ENCODE peak calls at places on chromosomes 13 and 19, in eight cellular contexts. M, X, H, A, V, N, R and J are unnamed samples.

GRCh38 chr13:99119686-99120085 is 81.0 kb upstream of the UBAC2 start:
- DNase-seq in N (no peak), A (no peak), H (no peak), X (no peak), V (peak; percentile 4), R (no peak), M (no peak), J (no peak)

GRCh38 chr13:33150146-33150545 is 133.9 kb downstream of the KL start:
- DNase-seq in A (no peak), M (no peak), R (peak; percentile 42), V (no peak), N (peak; percentile 53), H (no peak), X (no peak), J (no peak)

GRCh38 chr13:96112936-96113335 is 23.0 kb downstream of the HS6ST3 start:
- DNase-seq in N (no peak), V (no peak), R (no peak), H (no peak), X (no peak), A (no peak), M (no peak), J (no peak)

GRCh38 chr13:27622102-27622820 is 569 bp downstream of the POLR1D start:
- DNase-seq in H (no peak), N (peak; percentile 16), R (no peak), A (peak; percentile 86), M (no peak), V (no peak), X (no peak), J (no peak)

GRCh38 chr13:46341112-46341711 is 45.8 kb downstream of the RUBCNL start:
- DNase-seq in V (no peak), X (no peak), N (peak; percentile 81), M (no peak), A (no peak), H (no peak), R (peak; percentile 80), J (no peak)

GRCh38 chr19:41543582-41543981 is 32.4 kb upstream of the CEACAM21 start:
- DNase-seq in V (no peak), X (no peak), A (no peak), R (no peak), H (no peak), N (no peak), M (no peak), J (no peak)

GRCh38 chr19:11014403-11014911 is 53.6 kb downstream of the SMARCA4 start:
- DNase-seq in A (no peak), V (no peak), X (no peak), M (no peak), N (no peak), R (no peak), H (no peak), J (no peak)

GRCh38 chr13:98322091-98322718 is 145.1 kb upstream of the RNF113B start:
- DNase-seq in M (no peak), X (no peak), A (no peak), R (no peak), N (no peak), H (no peak), V (no peak), J (no peak)

GRCh38 chr19:18366027-18366435 is 19.9 kb upstream of the GDF15 start:
- DNase-seq in V (no peak), H (no peak), N (no peak), M (no peak), X (no peak), R (no peak), A (no peak), J (no peak)

GRCh38 chr13:40993119-40993518 is 26.0 kb downstream of the ELF1 start:
- DNase-seq in X (no peak), R (no peak), V (no peak), M (no peak), H (no peak), A (peak; percentile 84), N (peak; percentile 18), J (no peak)

GRCh38 chr19:48874309-48875135 is 2.3 kb downstream of the PPP1R15A start:
- DNase-seq in H (no peak), M (peak; percentile 47), A (peak; percentile 92), X (no peak), V (no peak), N (peak; percentile 83), R (peak; percentile 77), J (no peak)

GRCh38 chr13:36028359-36028758 is 102.8 kb downstream of the DCLK1 start:
- DNase-seq in R (no peak), M (no peak), H (no peak), N (no peak), V (no peak), X (no peak), A (no peak), J (no peak)

GRCh38 chr13:44197791-44198770 is 175.5 kb upstream of the SERP2 start:
- DNase-seq in X (no peak), H (no peak), M (no peak), V (no peak), R (no peak), A (no peak), N (peak; percentile 36), J (no peak)

GRCh38 chr19:10260141-10260584 is 8.1 kb downstream of the MRPL4 start:
- DNase-seq in V (no peak), A (no peak), H (no peak), N (no peak), X (no peak), M (no peak), R (no peak), J (no peak)

GRCh38 chr19:2454962-2455409 is 1.8 kb downstream of the LMNB2 start:
- DNase-seq in A (no peak), M (no peak), N (no peak), H (no peak), X (no peak), R (no peak), V (no peak), J (no peak)

GRCh38 chr19:1027953-1028902 is 1.8 kb downstream of the CNN2 start:
- DNase-seq in R (peak; percentile 96), H (peak; percentile 71), N (peak; percentile 98), V (no peak), M (peak; percentile 48), A (peak; percentile 95), X (no peak), J (no peak)

GRCh38 chr13:57569981-57570380 is 61.6 kb upstream of the PCDH17 start:
- DNase-seq in H (no peak), R (no peak), X (no peak), M (no peak), A (no peak), N (no peak), V (no peak), J (no peak)

GRCh38 chr19:11375143-11375948 is 880 bp downstream of the SWSAP1 start:
- DNase-seq in H (no peak), R (no peak), V (no peak), M (peak; percentile 58), X (peak; percentile 65), N (no peak), A (peak; percentile 91), J (no peak)

GRCh38 chr19:56601375-56601774 is 6.3 kb downstream of the ZNF71 start:
- DNase-seq in R (no peak), H (no peak), M (no peak), V (no peak), A (no peak), X (no peak), N (no peak), J (no peak)

GRCh38 chr19:1767464-1767933 is 14.2 kb downstream of the ONECUT3 start:
- DNase-seq in X (no peak), V (no peak), R (no peak), M (peak; percentile 64), A (no peak), H (no peak), N (peak; percentile 34), J (no peak)

GRCh38 chr19:13262450-13262849 is 112.2 kb downstream of the IER2 start:
- DNase-seq in M (no peak), H (no peak), X (peak; percentile 4), A (no peak), V (no peak), N (peak; percentile 67), R (peak; percentile 33), J (no peak)

GRCh38 chr13:51818771-51819511 is 15.0 kb upstream of the DHRS12 start:
- DNase-seq in A (no peak), M (no peak), R (no peak), X (no peak), N (peak; percentile 44), V (no peak), H (no peak), J (no peak)

GRCh38 chr13:27304099-27304498 is 33.5 kb downstream of the RASL11A start:
- DNase-seq in V (no peak), A (peak; percentile 39), H (no peak), X (no peak), R (no peak), M (no peak), N (no peak), J (no peak)

GRCh38 chr19:32642771-32643170 is 32.2 kb downstream of the ANKRD27 start:
- DNase-seq in H (no peak), M (peak; percentile 19), V (peak; percentile 35), R (no peak), A (no peak), X (no peak), N (no peak), J (no peak)

GRCh38 chr19:33492951-33493350 is 28.6 kb downstream of the PEPD start:
- DNase-seq in X (no peak), H (no peak), N (no peak), M (no peak), V (no peak), R (no peak), A (no peak), J (no peak)

GRCh38 chr13:75749407-75749806 is 113.3 kb downstream of the LMO7 start:
- DNase-seq in H (no peak), M (no peak), R (peak; percentile 56), V (no peak), N (peak; percentile 60), X (no peak), A (no peak), J (no peak)

GRCh38 chr19:35023428-35023827 is 6.8 kb upstream of the SCN1B start:
- DNase-seq in M (no peak), V (no peak), A (no peak), R (no peak), H (no peak), N (no peak), X (no peak), J (no peak)

GRCh38 chr13:74145249-74145970 is 11.2 kb upstream of the KLF12 start:
- DNase-seq in H (no peak), X (no peak), A (no peak), N (peak; percentile 39), M (no peak), R (peak; percentile 66), V (no peak), J (no peak)

GRCh38 chr19:10289167-10289835 is 451 bp upstream of the ICAM5 start:
- DNase-seq in V (peak; percentile 48), M (peak; percentile 42), R (peak; percentile 81), X (peak; percentile 19), N (peak; percentile 79), A (peak; percentile 86), H (no peak), J (peak; percentile 55)

GRCh38 chr13:99982021-99982740 is 597 bp downstream of the ZIC2 start:
- DNase-seq in V (no peak), X (no peak), N (peak; percentile 28), M (no peak), A (no peak), H (no peak), R (no peak), J (no peak)

GRCh38 chr19:18306209-18306902 is 16.5 kb downstream of the LSM4 start:
- DNase-seq in A (no peak), R (no peak), H (no peak), N (no peak), M (no peak), V (no peak), X (no peak), J (no peak)

GRCh38 chr19:3062165-3063105 is at the start of gene TLE5:
- DNase-seq in M (peak; percentile 72), V (peak; percentile 57), H (no peak), N (peak; percentile 62), R (peak; percentile 52), A (peak; percentile 89), X (no peak), J (peak; percentile 54)